ENCODE peak calls at places on chromosomes 11 and 22, in seven cellular contexts. One of them, this sample, is unnamed.

GRCh38 chr11:90222152-90222458 is 744 bp downstream of the CHORDC1 start:
- DNase-seq in stimulated activated naive B cell treated with anti-CD40 and anti-IgM and Interleukin-4, amounts not matched to agents 10 μg/mL and 1 μg/mL and 100 μg/mL, for 72 hours: no peak
- DNase-seq in tibial artery: no peak
- DNase-seq in fibroblast of the aortic adventitia: no peak
- DNase-seq in activated T-helper 1 cell treated with anti-CD3 and anti-CD28 coated beads, Interleukin-2, amount 50 U/mL, for 16 hours: no peak
- DNase-seq in left ventricle myocardium inferior: no peak
- DNase-seq in neural progenitor cell: no peak
- DNase-seq in this sample: no peak

GRCh38 chr22:41401781-41402648 is 20.3 kb downstream of the TEF start:
- DNase-seq in activated T-helper 1 cell treated with anti-CD3 and anti-CD28 coated beads, Interleukin-2, amount 50 U/mL, for 16 hours: no peak
- DNase-seq in neural progenitor cell: peak; percentile 37
- DNase-seq in left ventricle myocardium inferior: peak; percentile 81
- DNase-seq in tibial artery: peak; percentile 94
- DNase-seq in fibroblast of the aortic adventitia: peak; percentile 81
- DNase-seq in stimulated activated naive B cell treated with anti-CD40 and anti-IgM and Interleukin-4, amounts not matched to agents 10 μg/mL and 1 μg/mL and 100 μg/mL, for 72 hours: no peak
- DNase-seq in this sample: no peak

GRCh38 chr22:42994276-42994916 is 20.6 kb downstream of the PACSIN2 start:
- DNase-seq in left ventricle myocardium inferior: no peak
- DNase-seq in neural progenitor cell: no peak
- DNase-seq in tibial artery: no peak
- DNase-seq in activated T-helper 1 cell treated with anti-CD3 and anti-CD28 coated beads, Interleukin-2, amount 50 U/mL, for 16 hours: no peak
- DNase-seq in fibroblast of the aortic adventitia: no peak
- DNase-seq in stimulated activated naive B cell treated with anti-CD40 and anti-IgM and Interleukin-4, amounts not matched to agents 10 μg/mL and 1 μg/mL and 100 μg/mL, for 72 hours: no peak
- DNase-seq in this sample: no peak

GRCh38 chr11:65496304-65497140 is 2.3 kb upstream of the MALAT1 start:
- DNase-seq in stimulated activated naive B cell treated with anti-CD40 and anti-IgM and Interleukin-4, amounts not matched to agents 10 μg/mL and 1 μg/mL and 100 μg/mL, for 72 hours: no peak
- DNase-seq in tibial artery: peak; percentile 68
- DNase-seq in fibroblast of the aortic adventitia: peak; percentile 75
- DNase-seq in left ventricle myocardium inferior: no peak
- DNase-seq in neural progenitor cell: no peak
- DNase-seq in activated T-helper 1 cell treated with anti-CD3 and anti-CD28 coated beads, Interleukin-2, amount 50 U/mL, for 16 hours: no peak
- DNase-seq in this sample: no peak

GRCh38 chr11:57476223-57476882 is 16.0 kb downstream of the RTN4RL2 start:
- DNase-seq in left ventricle myocardium inferior: peak; percentile 57
- DNase-seq in tibial artery: no peak
- DNase-seq in stimulated activated naive B cell treated with anti-CD40 and anti-IgM and Interleukin-4, amounts not matched to agents 10 μg/mL and 1 μg/mL and 100 μg/mL, for 72 hours: no peak
- DNase-seq in fibroblast of the aortic adventitia: no peak
- DNase-seq in activated T-helper 1 cell treated with anti-CD3 and anti-CD28 coated beads, Interleukin-2, amount 50 U/mL, for 16 hours: no peak
- DNase-seq in neural progenitor cell: peak; percentile 59
- DNase-seq in this sample: no peak

GRCh38 chr22:24440270-24440717 is 12.9 kb downstream of the ADORA2A start:
- DNase-seq in left ventricle myocardium inferior: no peak
- DNase-seq in fibroblast of the aortic adventitia: no peak
- DNase-seq in tibial artery: peak; percentile 65
- DNase-seq in activated T-helper 1 cell treated with anti-CD3 and anti-CD28 coated beads, Interleukin-2, amount 50 U/mL, for 16 hours: no peak
- DNase-seq in stimulated activated naive B cell treated with anti-CD40 and anti-IgM and Interleukin-4, amounts not matched to agents 10 μg/mL and 1 μg/mL and 100 μg/mL, for 72 hours: no peak
- DNase-seq in neural progenitor cell: no peak
- DNase-seq in this sample: no peak

GRCh38 chr11:65470433-65470832 is 28.4 kb upstream of the MALAT1 start:
- DNase-seq in fibroblast of the aortic adventitia: no peak
- DNase-seq in left ventricle myocardium inferior: no peak
- DNase-seq in neural progenitor cell: no peak
- DNase-seq in activated T-helper 1 cell treated with anti-CD3 and anti-CD28 coated beads, Interleukin-2, amount 50 U/mL, for 16 hours: no peak
- DNase-seq in stimulated activated naive B cell treated with anti-CD40 and anti-IgM and Interleukin-4, amounts not matched to agents 10 μg/mL and 1 μg/mL and 100 μg/mL, for 72 hours: no peak
- DNase-seq in tibial artery: no peak
- DNase-seq in this sample: no peak

GRCh38 chr11:79609511-79609910 is 168.7 kb upstream of the TENM4 start:
- DNase-seq in left ventricle myocardium inferior: no peak
- DNase-seq in neural progenitor cell: no peak
- DNase-seq in fibroblast of the aortic adventitia: no peak
- DNase-seq in tibial artery: no peak
- DNase-seq in activated T-helper 1 cell treated with anti-CD3 and anti-CD28 coated beads, Interleukin-2, amount 50 U/mL, for 16 hours: no peak
- DNase-seq in stimulated activated naive B cell treated with anti-CD40 and anti-IgM and Interleukin-4, amounts not matched to agents 10 μg/mL and 1 μg/mL and 100 μg/mL, for 72 hours: no peak
- DNase-seq in this sample: no peak

GRCh38 chr11:90805172-90805571 is 582.3 kb upstream of the CHORDC1 start:
- DNase-seq in activated T-helper 1 cell treated with anti-CD3 and anti-CD28 coated beads, Interleukin-2, amount 50 U/mL, for 16 hours: no peak
- DNase-seq in neural progenitor cell: no peak
- DNase-seq in left ventricle myocardium inferior: no peak
- DNase-seq in fibroblast of the aortic adventitia: no peak
- DNase-seq in tibial artery: no peak
- DNase-seq in stimulated activated naive B cell treated with anti-CD40 and anti-IgM and Interleukin-4, amounts not matched to agents 10 μg/mL and 1 μg/mL and 100 μg/mL, for 72 hours: no peak
- DNase-seq in this sample: no peak

GRCh38 chr11:119585038-119585666 is 143.8 kb downstream of the NECTIN1 start:
- DNase-seq in neural progenitor cell: peak; percentile 49
- DNase-seq in stimulated activated naive B cell treated with anti-CD40 and anti-IgM and Interleukin-4, amounts not matched to agents 10 μg/mL and 1 μg/mL and 100 μg/mL, for 72 hours: no peak
- DNase-seq in left ventricle myocardium inferior: no peak
- DNase-seq in fibroblast of the aortic adventitia: no peak
- DNase-seq in tibial artery: no peak
- DNase-seq in activated T-helper 1 cell treated with anti-CD3 and anti-CD28 coated beads, Interleukin-2, amount 50 U/mL, for 16 hours: no peak
- DNase-seq in this sample: no peak

GRCh38 chr22:49726701-49727101 is 101.0 kb downstream of the BRD1 start:
- DNase-seq in stimulated activated naive B cell treated with anti-CD40 and anti-IgM and Interleukin-4, amounts not matched to agents 10 μg/mL and 1 μg/mL and 100 μg/mL, for 72 hours: no peak
- DNase-seq in fibroblast of the aortic adventitia: no peak
- DNase-seq in tibial artery: no peak
- DNase-seq in neural progenitor cell: no peak
- DNase-seq in activated T-helper 1 cell treated with anti-CD3 and anti-CD28 coated beads, Interleukin-2, amount 50 U/mL, for 16 hours: no peak
- DNase-seq in left ventricle myocardium inferior: no peak
- DNase-seq in this sample: no peak

GRCh38 chr22:30371981-30372380 is 15.2 kb downstream of the CCDC157 start:
- DNase-seq in activated T-helper 1 cell treated with anti-CD3 and anti-CD28 coated beads, Interleukin-2, amount 50 U/mL, for 16 hours: no peak
- DNase-seq in stimulated activated naive B cell treated with anti-CD40 and anti-IgM and Interleukin-4, amounts not matched to agents 10 μg/mL and 1 μg/mL and 100 μg/mL, for 72 hours: no peak
- DNase-seq in left ventricle myocardium inferior: no peak
- DNase-seq in tibial artery: no peak
- DNase-seq in fibroblast of the aortic adventitia: no peak
- DNase-seq in neural progenitor cell: no peak
- DNase-seq in this sample: no peak

GRCh38 chr11:79052539-79052938 is 388.3 kb downstream of the TENM4 start:
- DNase-seq in activated T-helper 1 cell treated with anti-CD3 and anti-CD28 coated beads, Interleukin-2, amount 50 U/mL, for 16 hours: no peak
- DNase-seq in neural progenitor cell: peak; percentile 61
- DNase-seq in stimulated activated naive B cell treated with anti-CD40 and anti-IgM and Interleukin-4, amounts not matched to agents 10 μg/mL and 1 μg/mL and 100 μg/mL, for 72 hours: no peak
- DNase-seq in tibial artery: no peak
- DNase-seq in fibroblast of the aortic adventitia: no peak
- DNase-seq in left ventricle myocardium inferior: no peak
- DNase-seq in this sample: no peak

GRCh38 chr22:25019427-25020184 is 67.1 kb downstream of the KIAA1671 start:
- DNase-seq in tibial artery: no peak
- DNase-seq in activated T-helper 1 cell treated with anti-CD3 and anti-CD28 coated beads, Interleukin-2, amount 50 U/mL, for 16 hours: no peak
- DNase-seq in stimulated activated naive B cell treated with anti-CD40 and anti-IgM and Interleukin-4, amounts not matched to agents 10 μg/mL and 1 μg/mL and 100 μg/mL, for 72 hours: no peak
- DNase-seq in left ventricle myocardium inferior: no peak
- DNase-seq in neural progenitor cell: no peak
- DNase-seq in fibroblast of the aortic adventitia: no peak
- DNase-seq in this sample: no peak

GRCh38 chr22:38867124-38867455 is 4.9 kb downstream of the CBX6 start:
- DNase-seq in stimulated activated naive B cell treated with anti-CD40 and anti-IgM and Interleukin-4, amounts not matched to agents 10 μg/mL and 1 μg/mL and 100 μg/mL, for 72 hours: no peak
- DNase-seq in neural progenitor cell: no peak
- DNase-seq in tibial artery: no peak
- DNase-seq in activated T-helper 1 cell treated with anti-CD3 and anti-CD28 coated beads, Interleukin-2, amount 50 U/mL, for 16 hours: no peak
- DNase-seq in fibroblast of the aortic adventitia: no peak
- DNase-seq in left ventricle myocardium inferior: no peak
- DNase-seq in this sample: no peak

GRCh38 chr22:47371263-47372090 is 609.0 kb downstream of the TBC1D22A start:
- DNase-seq in fibroblast of the aortic adventitia: no peak
- DNase-seq in neural progenitor cell: no peak
- DNase-seq in activated T-helper 1 cell treated with anti-CD3 and anti-CD28 coated beads, Interleukin-2, amount 50 U/mL, for 16 hours: no peak
- DNase-seq in left ventricle myocardium inferior: no peak
- DNase-seq in tibial artery: no peak
- DNase-seq in stimulated activated naive B cell treated with anti-CD40 and anti-IgM and Interleukin-4, amounts not matched to agents 10 μg/mL and 1 μg/mL and 100 μg/mL, for 72 hours: no peak
- DNase-seq in this sample: no peak

GRCh38 chr11:59078435-59078834 is 7.7 kb upstream of the GLYATL1B start:
- DNase-seq in tibial artery: no peak
- DNase-seq in stimulated activated naive B cell treated with anti-CD40 and anti-IgM and Interleukin-4, amounts not matched to agents 10 μg/mL and 1 μg/mL and 100 μg/mL, for 72 hours: no peak
- DNase-seq in fibroblast of the aortic adventitia: no peak
- DNase-seq in left ventricle myocardium inferior: no peak
- DNase-seq in neural progenitor cell: no peak
- DNase-seq in activated T-helper 1 cell treated with anti-CD3 and anti-CD28 coated beads, Interleukin-2, amount 50 U/mL, for 16 hours: no peak
- DNase-seq in this sample: no peak

GRCh38 chr22:19062139-19062789 is 59.9 kb downstream of the DGCR2 start:
- DNase-seq in left ventricle myocardium inferior: no peak
- DNase-seq in fibroblast of the aortic adventitia: no peak
- DNase-seq in neural progenitor cell: no peak
- DNase-seq in stimulated activated naive B cell treated with anti-CD40 and anti-IgM and Interleukin-4, amounts not matched to agents 10 μg/mL and 1 μg/mL and 100 μg/mL, for 72 hours: no peak
- DNase-seq in activated T-helper 1 cell treated with anti-CD3 and anti-CD28 coated beads, Interleukin-2, amount 50 U/mL, for 16 hours: no peak
- DNase-seq in tibial artery: no peak
- DNase-seq in this sample: no peak

GRCh38 chr11:62157603-62158002 is 32.4 kb upstream of the SCGB1D1 start:
- DNase-seq in stimulated activated naive B cell treated with anti-CD40 and anti-IgM and Interleukin-4, amounts not matched to agents 10 μg/mL and 1 μg/mL and 100 μg/mL, for 72 hours: no peak
- DNase-seq in activated T-helper 1 cell treated with anti-CD3 and anti-CD28 coated beads, Interleukin-2, amount 50 U/mL, for 16 hours: no peak
- DNase-seq in fibroblast of the aortic adventitia: no peak
- DNase-seq in tibial artery: peak; percentile 28
- DNase-seq in neural progenitor cell: no peak
- DNase-seq in left ventricle myocardium inferior: no peak
- DNase-seq in this sample: no peak

GRCh38 chr11:17846852-17847453 is 112.4 kb downstream of the KCNC1 start:
- DNase-seq in neural progenitor cell: peak; percentile 29
- DNase-seq in fibroblast of the aortic adventitia: peak; percentile 28
- DNase-seq in stimulated activated naive B cell treated with anti-CD40 and anti-IgM and Interleukin-4, amounts not matched to agents 10 μg/mL and 1 μg/mL and 100 μg/mL, for 72 hours: no peak
- DNase-seq in tibial artery: no peak
- DNase-seq in activated T-helper 1 cell treated with anti-CD3 and anti-CD28 coated beads, Interleukin-2, amount 50 U/mL, for 16 hours: no peak
- DNase-seq in left ventricle myocardium inferior: no peak
- DNase-seq in this sample: no peak

GRCh38 chr11:111944651-111945051 is 7.5 kb downstream of the DIXDC1 start:
- DNase-seq in neural progenitor cell: no peak
- DNase-seq in activated T-helper 1 cell treated with anti-CD3 and anti-CD28 coated beads, Interleukin-2, amount 50 U/mL, for 16 hours: no peak
- DNase-seq in tibial artery: no peak
- DNase-seq in stimulated activated naive B cell treated with anti-CD40 and anti-IgM and Interleukin-4, amounts not matched to agents 10 μg/mL and 1 μg/mL and 100 μg/mL, for 72 hours: no peak
- DNase-seq in left ventricle myocardium inferior: no peak
- DNase-seq in fibroblast of the aortic adventitia: peak; percentile 81
- DNase-seq in this sample: no peak

GRCh38 chr11:2258501-2259465 is 11.6 kb downstream of the ASCL2 start:
- DNase-seq in tibial artery: peak; percentile 54
- DNase-seq in neural progenitor cell: no peak
- DNase-seq in activated T-helper 1 cell treated with anti-CD3 and anti-CD28 coated beads, Interleukin-2, amount 50 U/mL, for 16 hours: no peak
- DNase-seq in stimulated activated naive B cell treated with anti-CD40 and anti-IgM and Interleukin-4, amounts not matched to agents 10 μg/mL and 1 μg/mL and 100 μg/mL, for 72 hours: no peak
- DNase-seq in left ventricle myocardium inferior: no peak
- DNase-seq in fibroblast of the aortic adventitia: no peak
- DNase-seq in this sample: no peak

GRCh38 chr11:117724621-117725020 is 72.4 kb downstream of the DSCAML1 start:
- DNase-seq in stimulated activated naive B cell treated with anti-CD40 and anti-IgM and Interleukin-4, amounts not matched to agents 10 μg/mL and 1 μg/mL and 100 μg/mL, for 72 hours: no peak
- DNase-seq in left ventricle myocardium inferior: no peak
- DNase-seq in activated T-helper 1 cell treated with anti-CD3 and anti-CD28 coated beads, Interleukin-2, amount 50 U/mL, for 16 hours: no peak
- DNase-seq in tibial artery: peak; percentile 17
- DNase-seq in neural progenitor cell: no peak
- DNase-seq in fibroblast of the aortic adventitia: no peak
- DNase-seq in this sample: no peak

GRCh38 chr11:113046866-113047265 is 85.6 kb downstream of the NCAM1 start:
- DNase-seq in activated T-helper 1 cell treated with anti-CD3 and anti-CD28 coated beads, Interleukin-2, amount 50 U/mL, for 16 hours: no peak
- DNase-seq in neural progenitor cell: no peak
- DNase-seq in stimulated activated naive B cell treated with anti-CD40 and anti-IgM and Interleukin-4, amounts not matched to agents 10 μg/mL and 1 μg/mL and 100 μg/mL, for 72 hours: no peak
- DNase-seq in left ventricle myocardium inferior: no peak
- DNase-seq in tibial artery: no peak
- DNase-seq in fibroblast of the aortic adventitia: no peak
- DNase-seq in this sample: no peak

GRCh38 chr11:86245369-86246292 is 1.1 kb downstream of the EED start:
- DNase-seq in tibial artery: no peak
- DNase-seq in activated T-helper 1 cell treated with anti-CD3 and anti-CD28 coated beads, Interleukin-2, amount 50 U/mL, for 16 hours: peak; percentile 7
- DNase-seq in left ventricle myocardium inferior: no peak
- DNase-seq in neural progenitor cell: peak; percentile 48
- DNase-seq in stimulated activated naive B cell treated with anti-CD40 and anti-IgM and Interleukin-4, amounts not matched to agents 10 μg/mL and 1 μg/mL and 100 μg/mL, for 72 hours: peak; percentile 13
- DNase-seq in fibroblast of the aortic adventitia: peak; percentile 28
- DNase-seq in this sample: no peak

GRCh38 chr11:35126000-35126878 is 12.7 kb upstream of the CD44 start:
- DNase-seq in fibroblast of the aortic adventitia: no peak
- DNase-seq in activated T-helper 1 cell treated with anti-CD3 and anti-CD28 coated beads, Interleukin-2, amount 50 U/mL, for 16 hours: peak; percentile 29
- DNase-seq in left ventricle myocardium inferior: no peak
- DNase-seq in tibial artery: no peak
- DNase-seq in neural progenitor cell: no peak
- DNase-seq in stimulated activated naive B cell treated with anti-CD40 and anti-IgM and Interleukin-4, amounts not matched to agents 10 μg/mL and 1 μg/mL and 100 μg/mL, for 72 hours: peak; percentile 74
- DNase-seq in this sample: no peak

GRCh38 chr11:17596310-17596669 is 49.2 kb downstream of the OTOG start:
- DNase-seq in left ventricle myocardium inferior: no peak
- DNase-seq in stimulated activated naive B cell treated with anti-CD40 and anti-IgM and Interleukin-4, amounts not matched to agents 10 μg/mL and 1 μg/mL and 100 μg/mL, for 72 hours: no peak
- DNase-seq in neural progenitor cell: no peak
- DNase-seq in fibroblast of the aortic adventitia: no peak
- DNase-seq in tibial artery: peak; percentile 27
- DNase-seq in activated T-helper 1 cell treated with anti-CD3 and anti-CD28 coated beads, Interleukin-2, amount 50 U/mL, for 16 hours: no peak
- DNase-seq in this sample: no peak

GRCh38 chr11:122765487-122766131 is 72.7 kb upstream of the CRTAM start:
- DNase-seq in neural progenitor cell: no peak
- DNase-seq in activated T-helper 1 cell treated with anti-CD3 and anti-CD28 coated beads, Interleukin-2, amount 50 U/mL, for 16 hours: no peak
- DNase-seq in tibial artery: no peak
- DNase-seq in fibroblast of the aortic adventitia: no peak
- DNase-seq in left ventricle myocardium inferior: no peak
- DNase-seq in stimulated activated naive B cell treated with anti-CD40 and anti-IgM and Interleukin-4, amounts not matched to agents 10 μg/mL and 1 μg/mL and 100 μg/mL, for 72 hours: no peak
- DNase-seq in this sample: no peak

GRCh38 chr22:24894998-24895397 is 51.5 kb downstream of the LHFPL7 start:
- DNase-seq in stimulated activated naive B cell treated with anti-CD40 and anti-IgM and Interleukin-4, amounts not matched to agents 10 μg/mL and 1 μg/mL and 100 μg/mL, for 72 hours: no peak
- DNase-seq in fibroblast of the aortic adventitia: peak; percentile 87
- DNase-seq in left ventricle myocardium inferior: peak; percentile 80
- DNase-seq in activated T-helper 1 cell treated with anti-CD3 and anti-CD28 coated beads, Interleukin-2, amount 50 U/mL, for 16 hours: no peak
- DNase-seq in neural progenitor cell: no peak
- DNase-seq in tibial artery: peak; percentile 91
- DNase-seq in this sample: no peak

GRCh38 chr11:45736424-45736823 is 68.5 kb upstream of the SLC35C1 start:
- DNase-seq in neural progenitor cell: no peak
- DNase-seq in tibial artery: no peak
- DNase-seq in left ventricle myocardium inferior: no peak
- DNase-seq in stimulated activated naive B cell treated with anti-CD40 and anti-IgM and Interleukin-4, amounts not matched to agents 10 μg/mL and 1 μg/mL and 100 μg/mL, for 72 hours: no peak
- DNase-seq in fibroblast of the aortic adventitia: peak; percentile 35
- DNase-seq in activated T-helper 1 cell treated with anti-CD3 and anti-CD28 coated beads, Interleukin-2, amount 50 U/mL, for 16 hours: no peak
- DNase-seq in this sample: no peak

GRCh38 chr11:133928628-133929059 is 28.1 kb downstream of the IGSF9B start:
- DNase-seq in stimulated activated naive B cell treated with anti-CD40 and anti-IgM and Interleukin-4, amounts not matched to agents 10 μg/mL and 1 μg/mL and 100 μg/mL, for 72 hours: no peak
- DNase-seq in neural progenitor cell: no peak
- DNase-seq in left ventricle myocardium inferior: no peak
- DNase-seq in tibial artery: no peak
- DNase-seq in activated T-helper 1 cell treated with anti-CD3 and anti-CD28 coated beads, Interleukin-2, amount 50 U/mL, for 16 hours: peak; percentile 22
- DNase-seq in fibroblast of the aortic adventitia: peak; percentile 9
- DNase-seq in this sample: no peak

GRCh38 chr11:64157987-64158386 is 7.9 kb downstream of the MACROD1 start:
- DNase-seq in neural progenitor cell: no peak
- DNase-seq in activated T-helper 1 cell treated with anti-CD3 and anti-CD28 coated beads, Interleukin-2, amount 50 U/mL, for 16 hours: no peak
- DNase-seq in tibial artery: no peak
- DNase-seq in stimulated activated naive B cell treated with anti-CD40 and anti-IgM and Interleukin-4, amounts not matched to agents 10 μg/mL and 1 μg/mL and 100 μg/mL, for 72 hours: no peak
- DNase-seq in fibroblast of the aortic adventitia: no peak
- DNase-seq in left ventricle myocardium inferior: no peak
- DNase-seq in this sample: no peak